ENCODE peak calls at places on chromosomes 12 and 14, in six cellular contexts. One of them, this sample, is unnamed.

GRCh38 chr12:52050116-52050770 is 999 bp upstream of the NR4A1 start:
- DNase-seq in OCI-LY7: peak; percentile 17
- DNase-seq in fibroblast of the aortic adventitia: peak; percentile 73
- DNase-seq in lower lobe of right lung: no peak
- DNase-seq in brain microvascular endothelial cell: no peak
- DNase-seq in pancreas: peak; percentile 84
- DNase-seq in this sample: peak; percentile 53

GRCh38 chr12:76714415-76714814 is 49.5 kb upstream of the ZDHHC17 start:
- DNase-seq in OCI-LY7: no peak
- DNase-seq in lower lobe of right lung: no peak
- DNase-seq in brain microvascular endothelial cell: no peak
- DNase-seq in fibroblast of the aortic adventitia: no peak
- DNase-seq in pancreas: no peak
- DNase-seq in this sample: no peak

GRCh38 chr14:28813810-28814209 is 47.2 kb downstream of the FOXG1 start:
- DNase-seq in fibroblast of the aortic adventitia: peak; percentile 6
- DNase-seq in OCI-LY7: no peak
- DNase-seq in brain microvascular endothelial cell: no peak
- DNase-seq in pancreas: no peak
- DNase-seq in lower lobe of right lung: no peak
- DNase-seq in this sample: peak; percentile 49

GRCh38 chr14:32038876-32039275 is 38.2 kb upstream of the ARHGAP5 start:
- DNase-seq in fibroblast of the aortic adventitia: no peak
- DNase-seq in lower lobe of right lung: no peak
- DNase-seq in OCI-LY7: no peak
- DNase-seq in brain microvascular endothelial cell: no peak
- DNase-seq in pancreas: no peak
- DNase-seq in this sample: peak; percentile 7

GRCh38 chr14:37595809-37596595 is 573 bp downstream of the TTC6 start:
- DNase-seq in pancreas: no peak
- DNase-seq in brain microvascular endothelial cell: no peak
- DNase-seq in lower lobe of right lung: peak; percentile 86
- DNase-seq in OCI-LY7: no peak
- DNase-seq in fibroblast of the aortic adventitia: no peak
- DNase-seq in this sample: peak; percentile 20

GRCh38 chr12:104215638-104216297 is at the start of gene TXNRD1:
- DNase-seq in fibroblast of the aortic adventitia: peak; percentile 73
- DNase-seq in lower lobe of right lung: peak; percentile 92
- DNase-seq in pancreas: peak; percentile 74
- DNase-seq in brain microvascular endothelial cell: peak; percentile 64
- DNase-seq in OCI-LY7: peak; percentile 47
- DNase-seq in this sample: peak; percentile 69

GRCh38 chr12:113445544-113446176 is 23.5 kb downstream of the SDSL start:
- DNase-seq in lower lobe of right lung: no peak
- DNase-seq in fibroblast of the aortic adventitia: no peak
- DNase-seq in brain microvascular endothelial cell: no peak
- DNase-seq in pancreas: no peak
- DNase-seq in OCI-LY7: peak; percentile 45
- DNase-seq in this sample: no peak

GRCh38 chr12:93274937-93275336 is 102.8 kb upstream of the NUDT4 start:
- DNase-seq in OCI-LY7: no peak
- DNase-seq in lower lobe of right lung: no peak
- DNase-seq in brain microvascular endothelial cell: no peak
- DNase-seq in pancreas: no peak
- DNase-seq in fibroblast of the aortic adventitia: no peak
- DNase-seq in this sample: no peak

GRCh38 chr12:16946691-16947090 is 340.7 kb upstream of the LMO3 start:
- DNase-seq in pancreas: no peak
- DNase-seq in fibroblast of the aortic adventitia: no peak
- DNase-seq in OCI-LY7: no peak
- DNase-seq in lower lobe of right lung: no peak
- DNase-seq in brain microvascular endothelial cell: no peak
- DNase-seq in this sample: no peak

DNA sequence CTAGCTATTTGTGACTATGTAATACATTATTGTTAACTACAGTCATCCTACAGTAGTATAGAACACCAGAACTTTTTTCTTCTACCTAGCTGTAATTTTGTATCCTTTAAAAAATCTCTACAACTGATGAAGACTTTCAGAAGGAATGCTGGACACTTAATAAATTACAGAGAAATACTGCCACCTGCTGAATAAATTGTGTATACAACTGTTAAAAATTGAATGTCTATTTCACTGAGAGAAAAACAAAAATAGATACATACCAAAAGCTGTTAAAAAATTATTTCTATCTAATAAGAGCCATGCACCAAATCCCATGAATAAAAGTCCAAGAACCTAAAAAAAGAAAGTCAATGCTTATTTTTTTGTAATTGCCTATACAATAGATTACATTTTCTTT is 6.6 kb downstream of the TSPAN19 start:
- DNase-seq in pancreas: no peak
- DNase-seq in fibroblast of the aortic adventitia: peak; percentile 61
- DNase-seq in OCI-LY7: peak; percentile 32
- DNase-seq in brain microvascular endothelial cell: no peak
- DNase-seq in lower lobe of right lung: no peak
- DNase-seq in this sample: peak; percentile 49
- TF ChIP-seq CTCF in pancreas: peak; percentile 29
- TF ChIP-seq CTCF in fibroblast of the aortic adventitia: peak; percentile 34
- TF ChIP-seq CTCF in OCI-LY7: peak; percentile 86
- TF ChIP-seq CTCF in brain microvascular endothelial cell: peak; percentile 7
- TF ChIP-seq CTCF in lower lobe of right lung: peak; percentile 48
- TF ChIP-seq CTCF in this sample: peak; percentile 37

GRCh38 chr12:50841654-50842531 is 833 bp upstream of the TMPRSS12 start:
- DNase-seq in OCI-LY7: no peak
- DNase-seq in brain microvascular endothelial cell: no peak
- DNase-seq in pancreas: no peak
- DNase-seq in fibroblast of the aortic adventitia: no peak
- DNase-seq in lower lobe of right lung: no peak
- DNase-seq in this sample: no peak

GRCh38 chr12:50845021-50845647 is 2.4 kb downstream of the TMPRSS12 start:
- DNase-seq in brain microvascular endothelial cell: no peak
- DNase-seq in pancreas: no peak
- DNase-seq in lower lobe of right lung: no peak
- DNase-seq in fibroblast of the aortic adventitia: peak; percentile 15
- DNase-seq in OCI-LY7: no peak
- DNase-seq in this sample: peak; percentile 50

GRCh38 chr12:50839032-50839431 is 3.7 kb upstream of the TMPRSS12 start:
- DNase-seq in pancreas: no peak
- DNase-seq in OCI-LY7: no peak
- DNase-seq in brain microvascular endothelial cell: no peak
- DNase-seq in lower lobe of right lung: no peak
- DNase-seq in fibroblast of the aortic adventitia: no peak
- DNase-seq in this sample: peak; percentile 12

GRCh38 chr12:50840809-50841487 is 1.8 kb upstream of the TMPRSS12 start:
- DNase-seq in lower lobe of right lung: no peak
- DNase-seq in pancreas: no peak
- DNase-seq in OCI-LY7: no peak
- DNase-seq in fibroblast of the aortic adventitia: no peak
- DNase-seq in brain microvascular endothelial cell: no peak
- DNase-seq in this sample: no peak

DNA sequence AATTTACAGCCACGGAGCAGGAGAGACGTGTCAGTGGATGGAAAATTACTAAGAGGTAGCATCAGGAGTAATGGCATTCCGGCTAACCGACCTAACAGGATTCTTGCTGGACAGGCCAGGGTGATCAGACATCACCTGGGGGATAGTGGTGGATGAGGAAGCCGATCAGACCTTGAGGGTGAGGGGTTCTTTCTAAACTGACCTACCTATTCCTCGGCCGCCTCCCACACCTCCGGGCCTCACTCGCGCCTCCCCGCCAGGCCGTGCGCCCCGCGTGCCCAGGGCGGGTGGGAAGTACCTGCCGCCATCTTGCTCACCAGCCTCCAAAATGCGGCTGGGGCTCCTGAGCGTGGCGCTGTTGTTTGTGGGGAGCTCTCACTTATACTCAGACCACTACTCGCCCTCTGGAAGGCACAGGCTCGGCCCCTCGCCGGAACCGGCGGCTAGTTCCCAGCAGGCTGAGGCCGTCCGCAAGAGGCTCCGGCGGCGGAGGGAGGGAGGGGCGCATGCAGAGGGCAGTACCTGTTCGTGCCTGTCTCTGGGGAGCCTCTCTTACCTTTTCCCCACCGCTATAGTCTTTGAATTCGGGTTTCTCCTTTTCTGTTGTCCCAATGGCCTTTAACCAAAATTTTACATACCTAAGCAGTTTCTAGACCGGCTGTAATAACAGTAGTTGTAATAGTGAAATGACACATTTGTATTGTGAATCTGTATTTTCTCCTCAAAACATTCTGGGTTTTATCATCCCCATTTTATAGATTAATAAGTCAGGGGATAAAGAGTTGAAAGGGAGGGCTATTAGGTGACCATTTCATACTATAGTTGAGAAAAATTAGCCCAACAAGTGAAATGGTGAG is at the start of gene TMPRSS12:
- DNase-seq in lower lobe of right lung: peak; percentile 62
- DNase-seq in fibroblast of the aortic adventitia: no peak
- DNase-seq in OCI-LY7: no peak
- DNase-seq in brain microvascular endothelial cell: no peak
- DNase-seq in pancreas: peak; percentile 55
- DNase-seq in this sample: no peak
- H3K4me3 ChIP-seq in lower lobe of right lung: peak within 1 kb of the TSS; percentile 38
- H3K4me3 ChIP-seq in fibroblast of the aortic adventitia: no peak within 1 kb of the TSS
- H3K4me3 ChIP-seq in OCI-LY7: no peak within 1 kb of the TSS
- H3K4me3 ChIP-seq in brain microvascular endothelial cell: peak within 1 kb of the TSS; percentile 35
- H3K4me3 ChIP-seq in pancreas: no peak within 1 kb of the TSS
- H3K4me3 ChIP-seq in this sample: peak within 1 kb of the TSS; percentile 26

DNA sequence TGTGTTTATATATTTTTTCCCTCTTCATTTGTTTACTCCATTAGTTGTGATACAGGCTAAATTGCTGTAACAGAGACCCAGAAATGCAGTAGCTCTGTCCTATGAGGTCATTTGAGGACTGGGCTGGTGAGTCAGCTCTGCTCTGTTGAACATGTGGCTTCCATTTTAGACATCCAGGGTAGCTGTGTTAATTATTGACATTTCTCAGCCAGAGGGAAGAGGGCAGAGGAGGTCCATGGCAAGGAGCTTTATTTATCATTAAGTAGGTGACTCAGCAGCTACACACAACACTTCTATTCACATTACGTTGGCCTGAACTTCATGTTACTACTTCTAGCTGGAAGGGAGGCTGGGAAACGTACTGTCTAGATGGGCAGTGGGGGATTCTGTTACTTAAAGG is 85.4 kb downstream of the PTCSC3 start:
- DNase-seq in lower lobe of right lung: no peak
- DNase-seq in brain microvascular endothelial cell: peak; percentile 39
- DNase-seq in pancreas: peak; percentile 48
- DNase-seq in fibroblast of the aortic adventitia: peak; percentile 7
- DNase-seq in OCI-LY7: no peak
- DNase-seq in this sample: peak; percentile 96
- TF ChIP-seq CTCF in lower lobe of right lung: no peak
- TF ChIP-seq CTCF in brain microvascular endothelial cell: no peak
- TF ChIP-seq CTCF in pancreas: no peak
- TF ChIP-seq CTCF in fibroblast of the aortic adventitia: no peak
- TF ChIP-seq CTCF in OCI-LY7: no peak
- TF ChIP-seq CTCF in this sample: no peak

DNA sequence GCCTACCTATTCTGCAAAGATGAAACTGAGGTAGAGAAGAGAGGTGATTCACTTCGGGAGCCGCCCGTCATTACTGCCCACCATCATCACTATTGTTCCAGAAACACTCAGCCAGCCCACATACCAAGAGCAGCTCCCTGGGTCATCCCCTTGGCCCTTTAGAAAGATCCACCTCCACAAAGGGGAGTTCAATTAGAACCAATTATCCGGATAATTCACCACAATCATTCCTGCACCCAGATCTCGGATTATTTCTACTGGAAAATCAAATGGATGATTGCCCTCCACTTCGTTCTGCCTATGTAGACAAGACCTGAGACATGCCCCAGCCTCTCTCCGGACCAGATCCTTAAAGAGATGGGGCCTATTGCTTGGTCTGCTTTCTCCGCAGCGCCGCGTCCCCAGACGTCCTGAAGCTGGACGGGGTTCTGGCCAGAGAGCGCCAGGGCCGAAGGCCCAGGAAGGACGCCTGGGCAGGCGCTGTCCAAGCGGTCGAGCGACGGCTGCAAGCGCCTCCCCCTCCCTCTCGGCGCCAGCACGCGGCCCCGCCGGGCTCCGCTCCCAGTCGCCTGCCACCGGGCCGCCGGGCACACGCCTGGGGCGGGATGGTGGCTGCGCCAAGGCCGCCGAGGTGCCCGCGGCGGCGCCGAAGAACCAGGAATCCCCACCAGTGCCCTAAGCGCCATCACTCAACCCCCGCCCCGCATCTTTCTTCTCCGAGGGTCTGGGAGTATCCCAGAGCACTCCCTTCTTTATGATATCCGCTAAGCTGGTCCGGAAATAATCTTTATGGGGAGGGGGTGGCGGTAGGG is 1.3 kb upstream of the ASCL1 start:
- DNase-seq in lower lobe of right lung: no peak
- DNase-seq in pancreas: no peak
- DNase-seq in brain microvascular endothelial cell: no peak
- DNase-seq in fibroblast of the aortic adventitia: no peak
- DNase-seq in OCI-LY7: no peak
- DNase-seq in this sample: no peak
- H3K4me3 ChIP-seq in lower lobe of right lung: no peak overlapping the region
- H3K4me3 ChIP-seq in pancreas: no peak overlapping the region
- H3K4me3 ChIP-seq in brain microvascular endothelial cell: no peak overlapping the region
- H3K4me3 ChIP-seq in fibroblast of the aortic adventitia: no peak overlapping the region
- H3K4me3 ChIP-seq in OCI-LY7: no peak overlapping the region
- H3K4me3 ChIP-seq in this sample: no peak overlapping the region

This sample was measured in fibroblast of mammary gland.